ENCODE peak calls at places on chromosomes 2 and 18, in six cellular contexts. T is HFF-Myc, Q is transverse colon, W is ovary, G is IMR-90, O is PC-3. J is an unnamed sample.

GRCh38 chr2:157784169-157784822 is 91.8 kb downstream of the ACVR1 start:
- DNase-seq in G (peak; percentile 21), Q (peak; percentile 77), T (no peak), W (no peak), O (peak; percentile 85), J (peak; percentile 44)

GRCh38 chr2:14516844-14517243 is 115.7 kb upstream of the LRATD1 start:
- DNase-seq in T (peak; percentile 69), Q (no peak), W (no peak), G (peak; percentile 99), O (peak; percentile 97), J (peak; percentile 82)

GRCh38 chr2:236653863-236654262 is 84.2 kb downstream of the ACKR3 start:
- DNase-seq in O (no peak), G (no peak), Q (no peak), T (no peak), W (no peak), J (peak; percentile 77)

GRCh38 chr2:128206245-128206644 is 112.4 kb downstream of the HS6ST1 start:
- DNase-seq in W (no peak), G (no peak), Q (no peak), O (no peak), T (no peak), J (no peak)

GRCh38 chr18:74453642-74454198 is 3.4 kb downstream of the DIPK1C start:
- DNase-seq in Q (no peak), G (no peak), O (no peak), T (no peak), W (no peak), J (no peak)

GRCh38 chr18:55319517-55319905 is 268.5 kb downstream of the TCF4 start:
- DNase-seq in G (peak; percentile 62), W (no peak), O (no peak), Q (no peak), T (no peak), J (peak; percentile 68)

GRCh38 chr2:240626531-240627300 is 1.4 kb downstream of the GPR35 start:
- DNase-seq in W (peak; percentile 14), T (no peak), O (no peak), Q (peak; percentile 49), G (no peak), J (no peak)

GRCh38 chr2:204625135-204625534 is 79.9 kb downstream of the PARD3B start:
- DNase-seq in Q (peak; percentile 24), G (no peak), O (peak; percentile 65), T (no peak), W (no peak), J (peak; percentile 14)

GRCh38 chr18:28078298-28078697 is 98.6 kb downstream of the CDH2 start:
- DNase-seq in T (no peak), W (no peak), Q (no peak), O (no peak), G (no peak), J (no peak)

GRCh38 chr2:223956267-223956666 is 996 bp upstream of the MRPL44 start:
- DNase-seq in G (no peak), W (no peak), O (no peak), T (no peak), Q (no peak), J (no peak)

GRCh38 chr2:14720319-14720718 is 87.8 kb downstream of the LRATD1 start:
- DNase-seq in T (no peak), W (no peak), Q (no peak), G (peak; percentile 4), O (peak; percentile 60), J (no peak)

GRCh38 chr2:183229386-183229785 is 105.1 kb downstream of the NUP35 start:
- DNase-seq in Q (no peak), G (peak; percentile 63), O (peak; percentile 34), T (no peak), W (no peak), J (no peak)

GRCh38 chr2:162106146-162106551 is 32.1 kb upstream of the DPP4 start:
- DNase-seq in G (peak; percentile 25), T (no peak), O (no peak), Q (no peak), W (no peak), J (peak; percentile 88)

DNA sequence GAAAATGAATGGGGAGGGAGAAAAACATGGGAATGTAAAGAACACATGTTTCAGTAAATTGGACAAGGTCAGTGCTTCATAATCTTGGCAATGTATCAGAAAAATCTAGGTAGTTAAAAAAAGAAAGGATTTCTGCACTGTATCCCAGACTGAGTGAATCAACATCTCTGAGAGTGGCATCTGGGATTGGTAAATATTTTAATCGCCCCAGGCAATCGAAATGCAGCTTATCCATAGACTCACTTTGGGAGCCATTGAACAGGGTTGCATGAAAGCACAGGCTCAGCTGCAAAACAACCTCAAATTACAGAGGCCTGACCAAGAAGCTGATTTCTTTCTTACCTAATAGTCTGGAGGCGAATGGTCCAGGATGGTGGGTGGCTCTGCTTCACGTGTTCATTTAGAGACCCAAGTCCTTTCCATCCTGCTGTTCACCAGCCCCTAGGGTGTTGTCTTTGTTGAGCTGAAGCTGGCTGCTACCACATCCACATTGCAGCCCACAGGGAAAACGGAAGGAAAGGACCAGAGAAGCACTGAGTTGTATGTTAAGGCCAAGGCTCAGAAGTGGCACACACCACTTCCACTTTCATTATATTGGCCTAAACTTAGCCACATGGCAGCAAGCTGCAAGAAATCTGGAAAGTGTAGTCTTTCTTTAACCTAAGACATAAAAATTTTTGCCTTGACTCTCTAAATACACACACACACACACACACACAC is 59.0 kb downstream of the MOGAT1 start:
- DNase-seq in Q (no peak), O (no peak), T (peak; percentile 44), W (no peak), G (no peak), J (no peak)
- H3K4me3 ChIP-seq in Q (no peak overlapping the region), O (no peak overlapping the region), T (peak overlapping the region; percentile 18), W (no peak overlapping the region), G (no peak overlapping the region), J (no peak overlapping the region)

GRCh38 chr18:21741511-21742322 is 1.1 kb downstream of the MIB1 start:
- DNase-seq in T (no peak), Q (peak; percentile 40), G (peak; percentile 9), O (no peak), W (peak; percentile 41), J (peak; percentile 24)
- TF ChIP-seq CTCF in T (no peak), Q (no peak), G (no peak), O (no peak), W (no peak), J (no peak)

DNA sequence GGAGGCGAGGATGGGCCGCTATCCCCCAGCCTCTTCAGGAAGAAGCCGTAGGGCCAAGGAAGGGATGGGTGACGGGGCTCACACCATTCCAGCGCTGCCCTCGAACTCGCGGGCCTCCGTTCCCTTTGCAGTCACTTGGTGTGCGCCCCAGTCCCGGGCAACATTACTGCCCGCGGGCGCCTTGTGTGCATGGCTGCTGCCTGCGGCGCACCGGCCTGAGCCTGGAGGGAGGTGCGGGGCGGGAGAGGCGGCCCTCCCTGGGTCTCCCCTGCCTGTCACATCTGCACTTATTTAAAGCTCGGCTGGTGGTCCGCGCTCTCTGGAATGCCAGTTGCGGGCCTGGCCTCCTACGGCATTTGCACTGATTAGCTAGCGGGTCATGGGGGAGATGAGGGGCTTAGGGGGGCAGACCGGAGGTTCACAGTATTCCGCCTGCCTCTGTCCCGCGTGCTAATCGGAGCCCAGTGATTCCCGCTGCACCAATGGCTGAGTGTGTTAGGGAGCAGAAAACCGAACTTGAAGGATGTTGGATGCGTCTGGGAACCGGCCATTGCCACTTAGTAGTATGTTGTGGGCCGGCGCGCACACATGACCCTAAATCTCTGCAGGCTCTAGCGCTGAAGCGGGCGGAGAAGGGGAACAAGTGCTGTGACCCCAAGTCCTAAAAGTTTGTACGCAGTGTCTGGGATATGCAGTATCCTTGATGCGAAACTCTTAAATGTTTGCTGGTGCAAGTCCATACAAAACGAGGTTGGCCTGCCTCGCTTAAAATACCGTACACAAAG is 161.1 kb upstream of the SIX2 start:
- DNase-seq in W (no peak), Q (no peak), T (no peak), O (no peak), G (no peak), J (no peak)
- H3K4me3 ChIP-seq in W (no peak overlapping the region), Q (peak overlapping the region; percentile 30), T (no peak overlapping the region), O (peak overlapping the region; percentile 73), G (no peak overlapping the region), J (peak overlapping the region; percentile 57)

DNA sequence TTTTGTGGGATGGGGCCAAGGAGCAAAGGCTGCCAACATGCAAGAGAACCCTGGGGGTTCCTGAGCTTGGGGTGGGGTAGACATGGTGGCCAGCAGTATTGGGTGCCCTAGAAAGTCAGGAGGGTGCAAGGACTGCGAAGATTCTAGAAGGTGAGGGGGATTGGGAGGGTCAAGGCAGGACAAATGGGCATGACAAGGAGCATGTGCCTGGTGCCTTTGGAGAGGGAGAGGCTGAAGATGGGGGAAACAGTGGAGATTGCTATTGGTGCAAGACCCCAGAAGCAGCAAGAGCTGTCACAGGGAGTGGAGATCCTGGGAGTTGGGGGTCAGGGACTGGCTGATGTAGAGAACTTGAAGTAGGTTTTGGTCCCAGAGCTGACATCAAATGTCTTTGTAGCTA is 7.5 kb downstream of the B3GNT2 start:
- DNase-seq in W (no peak), Q (no peak), T (no peak), O (no peak), G (no peak), J (no peak)
- TF ChIP-seq CTCF in W (no peak), Q (no peak), T (no peak), O (no peak), G (no peak), J (no peak)

DNA sequence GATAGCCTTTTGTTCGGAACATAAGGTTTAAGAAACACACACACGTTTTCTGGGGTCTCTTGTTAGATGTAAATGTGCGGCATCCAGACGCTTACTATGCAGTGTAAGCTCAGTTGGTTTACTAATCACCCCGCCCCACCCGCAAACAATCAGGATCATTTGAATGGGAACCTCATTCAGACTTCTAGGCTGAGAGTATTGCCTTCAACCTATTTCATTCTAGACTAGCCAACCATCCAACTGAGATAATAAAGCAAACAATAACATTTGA is 1.3 kb upstream of the FIGN start:
- DNase-seq in G (no peak), T (no peak), W (no peak), Q (no peak), O (no peak), J (no peak)
- H3K4me3 ChIP-seq in G (peak overlapping the region; percentile 55), T (peak overlapping the region; percentile 64), W (peak overlapping the region; percentile 62), Q (no peak overlapping the region), O (peak overlapping the region; percentile 87), J (peak overlapping the region; percentile 91)

GRCh38 chr2:96520231-96520630 is 15.1 kb upstream of the NEURL3 start:
- DNase-seq in O (no peak), T (no peak), W (no peak), G (no peak), Q (no peak), J (no peak)
- TF ChIP-seq CTCF in O (no peak), T (no peak), W (no peak), G (no peak), Q (no peak), J (no peak)

DNA sequence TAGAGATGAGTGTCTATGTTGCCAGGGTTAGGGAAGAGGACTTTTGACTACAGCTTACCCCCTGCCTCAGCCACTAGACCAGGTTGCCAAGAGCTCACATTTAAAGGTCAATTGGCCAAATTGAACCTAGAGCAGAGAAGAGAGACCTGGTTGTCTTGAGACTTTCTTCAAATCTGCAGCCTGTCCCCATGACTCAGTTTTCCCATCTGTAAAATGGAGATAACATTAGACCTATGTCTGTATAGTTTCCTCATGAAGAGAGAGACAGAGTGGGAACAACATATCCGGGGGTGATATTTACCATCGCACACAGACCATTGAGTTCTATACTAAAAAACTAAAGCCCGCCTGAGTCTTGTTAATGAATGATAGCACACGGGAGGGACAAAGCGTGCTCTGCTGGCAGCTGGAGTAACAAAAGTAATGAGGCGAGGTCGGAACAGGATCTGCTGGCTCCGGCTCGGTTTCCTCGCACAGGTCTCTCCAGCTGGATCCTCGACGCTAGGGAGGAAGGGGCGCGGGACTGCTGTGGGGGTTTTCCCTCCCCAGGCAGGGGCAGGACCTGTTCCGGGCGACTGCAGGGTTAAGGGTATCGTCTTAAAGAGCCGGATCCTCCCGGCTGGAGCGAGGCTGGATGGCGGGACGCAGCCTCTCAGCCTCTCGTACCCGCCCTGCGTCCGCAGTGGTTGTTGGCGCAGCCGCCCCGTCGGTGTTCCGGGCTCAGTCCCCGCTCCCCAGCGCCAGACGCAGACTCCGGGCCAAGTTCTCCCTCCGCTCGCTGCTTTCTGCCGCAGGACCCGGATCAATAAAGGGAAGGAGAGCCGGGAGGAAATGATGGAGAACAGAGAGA is 1.4 kb upstream of the LIPG start:
- DNase-seq in O (no peak), Q (peak; percentile 56), G (no peak), W (no peak), T (no peak), J (no peak)
- H3K4me3 ChIP-seq in O (peak overlapping the region; percentile 71), Q (peak overlapping the region; percentile 45), G (peak overlapping the region; percentile 28), W (peak overlapping the region; percentile 27), T (peak overlapping the region; percentile 53), J (peak overlapping the region; percentile 66)

J was measured in fibroblast of the aortic adventitia.